ENCODE peak calls at places on chromosomes 12 and 14, in five cellular contexts. N is neural crest cell, C is H9, B is fibroblast of pulmonary artery, R is endothelial cell. Y is an unnamed sample.
A peak's percentile ranks its signal among the peaks of the same experiment; 100 is the strongest.

GRCh38 chr14:92844220-92844619 is 50.1 kb downstream of the GOLGA5 start:
- DNase-seq in B (no peak), N (no peak), C (no peak), R (no peak), Y (peak; percentile 60)

GRCh38 chr14:104856869-104857860 is 7.9 kb upstream of the CEP170B start:
- DNase-seq in C (peak; percentile 32), B (no peak), R (no peak), N (peak; percentile 39), Y (no peak)

GRCh38 chr12:6435941-6436715 is 8.6 kb upstream of the CD27 start:
- DNase-seq in C (no peak), N (no peak), B (no peak), R (no peak), Y (no peak)

GRCh38 chr14:31360919-31361662 is 59.3 kb downstream of the HEATR5A start:
- DNase-seq in N (no peak), C (no peak), B (peak; percentile 20), R (no peak), Y (no peak)

GRCh38 chr12:94640134-94640928 is 10.0 kb downstream of the TMCC3 start:
- DNase-seq in C (no peak), N (no peak), R (no peak), B (peak; percentile 62), Y (peak; percentile 66)

GRCh38 chr14:104352493-104353220 is 214.3 kb downstream of the KIF26A start:
- DNase-seq in R (no peak), N (no peak), C (peak; percentile 9), B (no peak), Y (no peak)

GRCh38 chr12:5030066-5030465 is 13.6 kb upstream of the KCNA5 start:
- DNase-seq in B (no peak), N (no peak), C (no peak), R (no peak), Y (no peak)

GRCh38 chr12:45560689-45561088 is 168.8 kb upstream of the ARID2 start:
- DNase-seq in C (no peak), B (no peak), R (no peak), N (no peak), Y (no peak)

GRCh38 chr14:91924871-91925726 is 22.4 kb downstream of the FBLN5 start:
- DNase-seq in B (peak; percentile 56), C (no peak), N (no peak), R (no peak), Y (no peak)

GRCh38 chr12:123559468-123559867 is 24.9 kb upstream of the TMED2 start:
- DNase-seq in N (no peak), C (no peak), R (no peak), B (no peak), Y (no peak)

GRCh38 chr12:71873821-71874220 is 34.3 kb downstream of the TBC1D15 start:
- DNase-seq in C (no peak), R (no peak), N (no peak), B (no peak), Y (no peak)

DNA sequence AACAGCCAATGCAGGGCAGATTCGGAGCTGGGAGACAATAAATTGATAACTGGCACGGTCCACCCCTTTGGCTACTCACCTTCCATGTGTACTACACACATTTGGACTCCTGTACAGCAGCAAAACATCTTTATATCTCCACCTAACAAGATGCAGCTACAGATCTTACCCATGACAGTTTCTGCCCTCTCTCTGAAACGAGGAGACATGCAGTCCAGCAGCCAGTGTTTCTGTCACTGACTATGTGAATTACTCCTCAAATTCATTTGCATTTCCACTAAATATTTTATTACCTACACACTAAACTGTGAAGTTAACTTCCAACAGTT is 58.7 kb upstream of the BEGAIN start:
- DNase-seq in C (no peak), B (no peak), N (no peak), R (no peak), Y (no peak)
- TF ChIP-seq CTCF in C (no peak), B (no peak), N (peak; percentile 28), R (peak; percentile 54), Y (no peak)

GRCh38 chr14:63542231-63542999 is 762 bp downstream of the PPP2R5E start:
- DNase-seq in R (peak; percentile 34), B (no peak), N (peak; percentile 15), C (peak; percentile 39), Y (peak; percentile 24)

GRCh38 chr14:63544641-63545234 is 1.6 kb upstream of the PPP2R5E start:
- DNase-seq in N (no peak), B (peak; percentile 55), R (no peak), C (no peak), Y (no peak)

GRCh38 chr14:63545431-63545830 is 2.3 kb upstream of the PPP2R5E start:
- DNase-seq in N (no peak), C (no peak), R (no peak), B (no peak), Y (no peak)

GRCh38 chr14:63543826-63544320 is 696 bp upstream of the PPP2R5E start:
- DNase-seq in R (no peak), N (peak; percentile 8), B (no peak), C (no peak), Y (no peak)

DNA sequence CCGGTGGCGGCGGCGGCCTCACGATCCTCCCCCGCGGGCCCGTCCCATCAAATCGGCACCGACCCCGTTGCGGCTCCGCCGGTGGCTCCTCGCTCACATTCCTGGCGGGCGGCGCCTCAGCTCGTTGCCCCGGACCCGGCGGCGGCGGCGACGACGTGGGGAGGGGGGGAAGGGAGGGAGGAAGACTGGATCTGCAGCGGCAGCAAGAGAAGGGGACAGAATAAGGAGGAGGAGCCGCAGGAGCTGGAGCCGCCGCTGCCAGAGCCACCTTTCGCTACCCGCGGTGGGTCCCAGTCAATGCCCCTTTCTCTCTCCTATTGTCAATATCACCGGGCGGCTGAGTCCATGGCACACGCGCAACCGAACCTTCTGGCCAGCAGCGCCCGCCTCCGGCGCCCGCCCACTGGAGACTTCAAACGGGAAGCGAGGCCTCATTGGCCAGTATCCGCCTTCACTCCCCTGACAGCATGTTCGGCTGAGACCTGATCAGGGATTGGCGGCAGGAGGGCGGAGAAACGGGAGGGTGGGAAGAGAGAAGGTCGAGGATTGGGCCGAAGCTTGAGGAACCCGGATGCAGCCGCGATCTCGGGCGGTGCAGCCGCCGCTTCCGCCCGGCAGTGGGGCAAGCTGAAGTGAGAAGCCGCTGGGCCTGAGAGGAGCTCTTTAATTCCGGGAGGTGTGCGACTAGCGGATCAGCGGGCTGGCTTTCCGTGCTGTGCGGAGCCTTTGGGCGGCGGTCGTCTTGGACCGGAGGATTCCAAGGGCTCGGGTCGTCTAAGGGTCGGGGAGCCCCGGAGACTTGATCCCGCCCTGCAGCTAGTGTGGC is at the start of gene PPP2R5E:
- DNase-seq in N (peak; percentile 93), B (peak; percentile 99), R (peak; percentile 96), C (peak; percentile 99), Y (peak; percentile 99)
- TF ChIP-seq CTCF in N (no peak), B (no peak), R (no peak), C (no peak), Y (no peak)

GRCh38 chr12:52949413-52950331 is 754 bp downstream of the KRT18 start:
- DNase-seq in R (peak; percentile 59), C (peak; percentile 85), B (peak; percentile 94), N (no peak), Y (no peak)
- TF ChIP-seq CTCF in R (no peak), C (no peak), B (no peak), N (no peak), Y (no peak)

GRCh38 chr14:73748858-73749357 is 34.7 kb upstream of the PNMA1 start:
- DNase-seq in R (no peak), B (no peak), N (no peak), C (no peak), Y (no peak)

GRCh38 chr14:73745571-73746539 is 31.7 kb upstream of the PNMA1 start:
- DNase-seq in R (no peak), C (no peak), N (no peak), B (no peak), Y (no peak)

GRCh38 chr14:73744874-73745529 is 30.8 kb upstream of the PNMA1 start:
- DNase-seq in N (no peak), B (no peak), C (peak; percentile 22), R (no peak), Y (no peak)

GRCh38 chr14:73747386-73748211 is 33.4 kb upstream of the PNMA1 start:
- DNase-seq in N (no peak), B (no peak), R (no peak), C (no peak), Y (no peak)

DNA sequence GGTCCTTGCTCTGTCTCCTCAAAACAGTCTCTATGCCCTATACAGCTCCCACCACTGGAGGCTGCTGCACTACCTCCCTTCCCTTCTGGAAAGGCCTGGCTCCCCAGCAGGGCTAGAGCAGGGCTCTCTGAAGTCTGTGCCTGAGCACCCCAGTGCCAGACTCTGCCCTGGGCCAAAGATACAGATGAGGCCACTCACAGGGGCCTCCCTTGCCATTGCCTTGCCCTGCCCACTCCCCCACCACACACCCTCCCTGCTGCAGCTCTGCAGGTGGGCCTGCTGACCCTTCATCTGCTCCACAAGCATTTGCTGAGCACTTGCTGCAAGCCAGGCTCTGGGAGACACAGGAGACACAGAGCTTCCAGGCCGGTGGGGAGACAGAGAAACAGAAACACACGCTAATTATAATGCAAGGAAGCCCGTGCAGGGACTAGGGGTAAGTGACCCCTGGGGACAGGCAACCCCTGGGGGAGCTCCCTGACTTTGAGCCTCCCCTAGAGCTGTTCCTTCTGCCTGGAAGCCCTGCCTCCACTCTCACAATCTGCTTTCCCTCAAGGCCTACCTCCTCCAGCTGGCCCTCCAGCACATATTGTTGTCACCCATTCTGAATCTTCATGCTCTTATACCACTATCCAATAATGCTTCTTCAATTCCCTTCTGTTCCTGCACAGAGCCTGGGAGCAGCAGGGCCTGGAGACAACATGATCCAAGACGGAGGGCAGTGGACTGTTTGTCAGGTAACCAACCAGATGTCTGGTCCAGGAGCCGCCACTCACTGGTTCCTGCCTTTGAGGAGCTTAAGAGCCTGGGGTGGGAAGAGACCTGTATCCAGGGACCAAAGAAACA is 32.6 kb upstream of the PNMA1 start:
- DNase-seq in C (peak; percentile 38), R (no peak), B (no peak), N (no peak), Y (no peak)
- TF ChIP-seq CTCF in C (peak; percentile 42), R (no peak), B (peak; percentile 29), N (no peak), Y (no peak)

GRCh38 chr14:20247651-20248246 is 8.7 kb downstream of the OR11H4 start:
- DNase-seq in R (no peak), N (no peak), C (no peak), B (no peak), Y (no peak)
- TF ChIP-seq CTCF in R (no peak), N (no peak), C (peak; percentile 40), B (no peak), Y (no peak)

GRCh38 chr14:54642950-54643695 is 76.2 kb downstream of the SAMD4A start:
- DNase-seq in R (no peak), C (no peak), B (peak; percentile 68), N (no peak), Y (peak; percentile 12)
- TF ChIP-seq CTCF in R (no peak), C (peak; percentile 59), B (peak; percentile 40), N (no peak), Y (no peak)

GRCh38 chr12:76680940-76681339 is 83.0 kb upstream of the ZDHHC17 start:
- DNase-seq in R (no peak), N (no peak), C (no peak), B (peak; percentile 31), Y (no peak)

GRCh38 chr12:76688627-76689026 is 75.3 kb upstream of the ZDHHC17 start:
- DNase-seq in C (no peak), N (no peak), B (no peak), R (no peak), Y (peak; percentile 6)

GRCh38 chr12:76688001-76688400 is 75.9 kb upstream of the ZDHHC17 start:
- DNase-seq in R (no peak), C (no peak), N (no peak), B (no peak), Y (no peak)

GRCh38 chr12:76679778-76680177 is 84.1 kb upstream of the ZDHHC17 start:
- DNase-seq in B (no peak), R (no peak), C (no peak), N (no peak), Y (no peak)

GRCh38 chr12:76685246-76685678 is 78.7 kb upstream of the ZDHHC17 start:
- DNase-seq in N (no peak), C (peak; percentile 77), B (peak; percentile 61), R (peak; percentile 18), Y (no peak)
- TF ChIP-seq CTCF in N (no peak), C (no peak), B (no peak), R (no peak), Y (no peak)